ENCODE peak calls at places on chromosomes 2 and 18, in eight cellular contexts. Q is pulmonary artery endothelial cell, A is activated T-cell treated with anti-CD3 and anti-CD28 coated beads for 24 hours, N is lower leg skin, V is ecto neural progenitor cell, G is GM03348, M is left lung, L is NCI-H1092. R is an unnamed sample.

GRCh38 chr18:11183621-11184020 is 34.3 kb upstream of the PIEZO2 start:
- DNase-seq in Q (no peak), A (no peak), N (no peak), V (no peak), G (no peak), M (no peak), L (no peak), R (no peak)

GRCh38 chr2:121197369-121198091 is 87.5 kb downstream of the TFCP2L1 start:
- DNase-seq in Q (no peak), A (no peak), N (peak; percentile 94), V (no peak), G (peak; percentile 83), M (peak; percentile 91), L (no peak), R (no peak)

GRCh38 chr2:180077295-180077906 is 70.3 kb upstream of the CWC22 start:
- DNase-seq in Q (no peak), A (no peak), N (no peak), V (no peak), G (peak; percentile 41), M (no peak), L (no peak), R (no peak)

GRCh38 chr18:5424903-5425302 is 118.9 kb downstream of the EPB41L3 start:
- DNase-seq in Q (no peak), A (no peak), N (no peak), V (no peak), G (peak; percentile 28), M (no peak), L (peak; percentile 27), R (no peak)

GRCh38 chr2:55165567-55165966 is 66.5 kb downstream of the CLHC1 start:
- DNase-seq in Q (no peak), A (no peak), N (no peak), V (no peak), G (peak; percentile 76), M (peak; percentile 54), L (no peak), R (no peak)

GRCh38 chr2:189633392-189633811 is 27.9 kb upstream of the ASNSD1 start:
- DNase-seq in Q (no peak), A (no peak), N (no peak), V (no peak), G (no peak), M (no peak), L (no peak), R (no peak)

GRCh38 chr2:37877457-37878315 is 47.4 kb upstream of the RMDN2 start:
- DNase-seq in Q (no peak), A (peak; percentile 23), N (no peak), V (no peak), G (peak; percentile 74), M (no peak), L (peak; percentile 35), R (no peak)

GRCh38 chr2:65991332-65991731 is 443.6 kb upstream of the MEIS1 start:
- DNase-seq in Q (no peak), A (no peak), N (peak; percentile 18), V (no peak), G (no peak), M (no peak), L (no peak), R (no peak)

GRCh38 chr2:47631840-47632398 is 151.0 kb upstream of the MSH6 start:
- DNase-seq in Q (no peak), A (no peak), N (peak; percentile 23), V (no peak), G (peak; percentile 95), M (peak; percentile 73), L (no peak), R (no peak)